ENCODE peak calls at places on chromosomes 16 and 17, in eight cellular contexts. B is cardiac muscle cell, V is right lobe of liver, E is heart left ventricle, T is HCT116, K is adrenal gland, N is A549, H is pancreas. P is an unnamed sample.

GRCh38 chr17:75096082-75096625 is 8.4 kb downstream of the SLC16A5 start:
- DNase-seq in K (peak; percentile 81), B (no peak), V (peak; percentile 82), E (peak; percentile 78), T (peak; percentile 95), H (peak; percentile 70), N (peak; percentile 99), P (no peak)

GRCh38 chr17:78019367-78019975 is 61.0 kb downstream of the TNRC6C start:
- DNase-seq in H (no peak), V (no peak), T (peak; percentile 33), B (no peak), E (no peak), K (no peak), N (peak; percentile 53), P (no peak)

GRCh38 chr17:18959845-18960240 is 7.9 kb downstream of the SLC5A10 start:
- DNase-seq in V (no peak), E (no peak), H (no peak), K (no peak), T (no peak), B (no peak), N (no peak), P (no peak)

GRCh38 chr16:15950167-15950854 is 895 bp downstream of the ABCC1 start:
- DNase-seq in K (peak; percentile 53), B (peak; percentile 48), E (no peak), V (peak; percentile 24), H (peak; percentile 60), T (no peak), N (no peak), P (peak; percentile 28)

GRCh38 chr16:2962334-2963073 is 1.6 kb upstream of the KREMEN2 start:
- DNase-seq in K (no peak), T (no peak), E (no peak), B (no peak), H (peak; percentile 59), N (no peak), V (no peak), P (no peak)

GRCh38 chr17:45101546-45101882 is 30.8 kb downstream of the PLCD3 start:
- DNase-seq in H (no peak), N (no peak), E (no peak), K (no peak), T (no peak), B (no peak), V (no peak), P (no peak)

GRCh38 chr17:28878981-28879380 is 18.6 kb downstream of the FLOT2 start:
- DNase-seq in V (no peak), H (no peak), K (no peak), N (peak; percentile 81), T (peak; percentile 67), B (peak; percentile 66), E (no peak), P (no peak)

GRCh38 chr16:86880316-86881117 is 302.2 kb downstream of the FOXL1 start:
- DNase-seq in E (no peak), K (no peak), N (no peak), B (no peak), V (no peak), H (peak; percentile 38), T (no peak), P (no peak)

GRCh38 chr17:49861150-49861884 is 13.4 kb upstream of the TAC4 start:
- DNase-seq in V (no peak), T (no peak), N (peak; percentile 66), H (no peak), K (peak; percentile 47), B (peak; percentile 81), E (no peak), P (peak; percentile 45)

GRCh38 chr16:10339777-10340752 is 45.8 kb upstream of the ATF7IP2 start:
- DNase-seq in T (no peak), K (no peak), H (no peak), N (peak; percentile 31), E (no peak), V (no peak), B (no peak), P (no peak)

GRCh38 chr17:14303343-14304221 is 2.7 kb downstream of the HS3ST3B1 start:
- DNase-seq in E (no peak), T (no peak), K (no peak), H (no peak), N (no peak), V (peak; percentile 33), B (peak; percentile 54), P (no peak)

GRCh38 chr17:80649200-80649644 is 104.6 kb downstream of the RPTOR start:
- DNase-seq in K (no peak), H (no peak), T (no peak), N (no peak), B (no peak), V (no peak), E (no peak), P (no peak)

GRCh38 chr17:80646328-80646727 is 101.7 kb downstream of the RPTOR start:
- DNase-seq in H (no peak), V (no peak), T (no peak), K (no peak), B (no peak), E (no peak), N (no peak), P (no peak)

GRCh38 chr17:80649672-80650338 is 105.2 kb downstream of the RPTOR start:
- DNase-seq in E (peak; percentile 91), H (no peak), B (peak; percentile 72), V (peak; percentile 48), K (peak; percentile 68), T (peak; percentile 63), N (peak; percentile 68), P (no peak)

GRCh38 chr17:80645706-80646325 is 101.2 kb downstream of the RPTOR start:
- DNase-seq in K (no peak), H (no peak), N (no peak), B (no peak), T (no peak), V (no peak), E (no peak), P (no peak)

DNA sequence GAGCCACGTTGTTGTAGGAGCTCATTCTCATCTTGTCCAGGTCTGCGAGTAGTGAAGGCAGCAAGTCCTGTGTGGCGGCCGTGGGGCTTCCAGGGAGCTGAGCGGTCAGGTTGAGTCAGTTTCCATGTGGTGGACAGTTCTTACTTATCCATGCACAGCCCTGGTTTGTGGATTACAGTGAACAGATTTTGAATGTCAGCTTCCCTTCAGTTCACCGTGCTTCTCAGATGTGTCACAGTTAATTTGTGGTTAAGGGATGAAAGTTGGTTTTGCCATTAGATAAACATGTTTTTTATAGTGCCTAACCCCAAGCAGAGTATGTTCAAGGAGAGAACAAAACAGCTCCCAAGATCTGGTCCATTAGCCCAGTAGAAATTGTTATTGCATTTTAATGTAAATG is 103.1 kb downstream of the RPTOR start:
- DNase-seq in N (no peak), V (no peak), T (no peak), E (no peak), H (no peak), B (no peak), K (no peak), P (no peak)
- H3K4me1 ChIP-seq in N (no peaks in the 10 kb centered on the region), V (no peaks in the 10 kb centered on the region), T (peaks cover 6% of the 10 kb centered on the region), E (peaks cover 24% of the 10 kb centered on the region), H (no peaks in the 10 kb centered on the region), B (no peaks in the 10 kb centered on the region), K (no peaks in the 10 kb centered on the region), P (peaks cover 3% of the 10 kb centered on the region)

GRCh38 chr17:32385121-32385520 is 35.2 kb downstream of the ZNF207 start:
- DNase-seq in K (no peak), E (no peak), N (no peak), B (no peak), H (no peak), T (no peak), V (no peak), P (no peak)

GRCh38 chr17:32383926-32384434 is 34.0 kb downstream of the ZNF207 start:
- DNase-seq in E (no peak), B (no peak), T (no peak), H (no peak), N (no peak), V (no peak), K (no peak), P (no peak)

GRCh38 chr17:32385971-32386370 is 36.0 kb downstream of the ZNF207 start:
- DNase-seq in T (no peak), E (no peak), B (no peak), K (no peak), N (no peak), V (no peak), H (no peak), P (no peak)

GRCh38 chr17:32386844-32387243 is 36.9 kb downstream of the ZNF207 start:
- DNase-seq in V (no peak), N (no peak), T (no peak), K (no peak), E (no peak), H (no peak), B (no peak), P (no peak)

DNA sequence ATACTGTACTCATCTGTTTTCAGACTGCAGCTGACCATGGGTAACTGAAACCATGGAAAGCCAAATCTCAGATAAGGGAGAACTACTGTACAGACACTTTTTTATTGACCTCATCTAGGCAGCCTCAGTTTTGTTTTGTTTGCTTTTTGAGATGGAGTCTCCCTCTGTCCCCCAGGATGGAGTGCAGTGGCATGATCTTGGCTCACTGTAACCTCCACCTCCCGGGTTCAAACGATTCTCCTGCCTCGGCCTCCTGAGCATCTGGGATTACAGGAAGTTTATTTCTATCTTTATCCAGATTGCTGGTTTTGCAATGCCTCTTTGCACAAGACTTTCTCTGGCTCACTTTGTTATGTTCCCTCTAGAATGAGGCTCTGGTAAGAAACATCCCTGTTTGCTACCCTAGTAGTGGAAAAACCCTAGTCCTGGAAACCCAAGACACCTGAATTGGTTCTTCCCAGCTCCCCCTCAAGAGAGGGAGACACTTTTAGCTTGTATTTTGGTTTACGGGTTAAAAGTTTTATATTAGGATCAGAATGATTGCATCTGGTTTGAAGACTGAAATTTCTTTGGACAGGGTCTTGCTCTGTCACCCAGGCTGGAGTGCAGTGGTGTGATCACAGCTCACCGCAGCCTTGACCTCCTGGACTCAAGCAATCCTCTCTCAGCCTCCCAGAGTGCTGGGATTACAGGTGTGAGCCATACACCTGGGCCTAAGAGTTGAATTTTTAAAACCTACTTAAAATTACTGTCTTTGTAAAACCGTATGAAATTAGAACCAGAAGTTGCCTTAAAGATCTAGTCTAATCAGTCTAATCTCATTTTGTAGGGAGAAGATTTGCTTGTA is 38.9 kb downstream of the ZNF207 start:
- DNase-seq in T (no peak), E (no peak), N (no peak), H (no peak), K (no peak), B (no peak), V (no peak), P (no peak)
- H3K27ac ChIP-seq in T (no peak overlapping the region), E (no peak overlapping the region), N (no peak overlapping the region), H (no peak overlapping the region), K (no peak overlapping the region), B (no peak overlapping the region), V (peak overlapping the region; percentile 14), P (no peak overlapping the region)

GRCh38 chr16:58336332-58337089 is 41.7 kb upstream of the PRSS54 start:
- DNase-seq in B (peak; percentile 86), V (peak; percentile 72), H (peak; percentile 95), N (peak; percentile 77), E (peak; percentile 71), K (peak; percentile 77), T (peak; percentile 77), P (peak; percentile 55)
- TF ChIP-seq CTCF in B (peak; percentile 96), V (peak; percentile 85), H (peak; percentile 79), N (peak; percentile 97), E (peak; percentile 92), K (peak; percentile 90), T (peak; percentile 98), P (peak; percentile 67)

DNA sequence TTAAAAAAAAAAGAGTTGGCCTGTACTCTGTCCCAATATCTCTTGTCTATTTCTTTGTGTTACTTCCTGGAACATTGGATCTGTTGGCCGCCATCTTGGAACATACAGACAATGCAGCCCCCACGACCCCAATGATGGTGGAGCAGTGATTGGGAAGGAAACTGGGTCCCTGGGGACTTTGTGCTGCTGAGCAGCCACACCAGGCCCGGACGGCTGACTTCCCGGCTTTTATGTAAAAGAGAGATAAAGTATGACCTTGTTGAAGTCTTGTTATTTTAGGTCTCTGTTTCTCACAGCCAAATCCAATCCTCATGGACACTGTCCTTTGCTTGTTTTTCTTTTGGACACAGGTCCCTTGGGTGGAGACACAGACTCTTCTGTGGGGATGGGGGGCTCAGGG is 204.5 kb downstream of the SALL1 start:
- DNase-seq in H (no peak), B (no peak), T (no peak), V (no peak), E (no peak), K (no peak), N (no peak), P (no peak)
- H3K4me1 ChIP-seq in H (no peaks in the 10 kb centered on the region), B (peaks cover 6% of the 10 kb centered on the region), T (no peaks in the 10 kb centered on the region), V (no peaks in the 10 kb centered on the region), E (no peaks in the 10 kb centered on the region), K (no peaks in the 10 kb centered on the region), N (no peaks in the 10 kb centered on the region), P (no peaks in the 10 kb centered on the region)